ENCODE peak calls at places on chromosomes 13 and 19, in seven cellular contexts. Z, D, M, A, O, R and L are unnamed samples. For H3K27me3, the result is how much of the 10 kb centered on the place peaks cover.

GRCh38 chr19:18013621-18014111 is 5.7 kb downstream of the ARRDC2 start:
- DNase-seq in Z (no peak), D (no peak), M (no peak), A (peak), O (no peak), R (no peak), L (no peak)

GRCh38 chr13:45215392-45216077 is 14.7 kb upstream of the KCTD4 start:
- DNase-seq in Z (no peak), D (no peak), M (no peak), A (no peak), O (no peak), R (no peak), L (no peak)

GRCh38 chr19:17213334-17213733 is 1.8 kb upstream of the USE1 start:
- DNase-seq in Z (no peak), D (no peak), M (no peak), A (peak), O (no peak), R (no peak), L (no peak)

GRCh38 chr19:33297401-33298145 is 4.8 kb downstream of the CEBPA start:
- DNase-seq in Z (peak), D (no peak), M (no peak), A (no peak), O (no peak), R (no peak), L (peak)

GRCh38 chr13:46288570-46289259 is 77.0 kb downstream of the LRRC63 start:
- DNase-seq in Z (no peak), D (peak), M (no peak), A (no peak), O (no peak), R (peak), L (no peak)

GRCh38 chr13:51251480-51251879 is 29.3 kb downstream of the FAM124A start:
- DNase-seq in Z (no peak), D (no peak), M (no peak), A (no peak), O (no peak), R (no peak), L (no peak)

GRCh38 chr19:55372316-55373081 is 2.2 kb upstream of the IL11 start:
- DNase-seq in Z (no peak), D (peak), M (no peak), A (no peak), O (peak), R (no peak), L (no peak)

GRCh38 chr13:75635621-75636338 is at the start of gene LMO7:
- DNase-seq in Z (no peak), D (peak), M (peak), A (peak), O (peak), R (no peak), L (no peak)

GRCh38 chr19:39677931-39678889 is 22.5 kb downstream of the LGALS16 start:
- DNase-seq in Z (no peak), D (no peak), M (no peak), A (no peak), O (peak), R (peak), L (no peak)

GRCh38 chr13:112877066-112877465 is 91.9 kb upstream of the MCF2L start:
- DNase-seq in Z (no peak), D (no peak), M (no peak), A (no peak), O (no peak), R (no peak), L (no peak)

GRCh38 chr19:6232567-6232966 is 47.2 kb downstream of the MLLT1 start:
- DNase-seq in Z (peak), D (peak), M (no peak), A (no peak), O (no peak), R (peak), L (no peak)

GRCh38 chr19:12938536-12939291 is at the start of gene CALR:
- DNase-seq in Z (no peak), D (no peak), M (peak), A (peak), O (no peak), R (no peak), L (no peak)

GRCh38 chr19:18479964-18480723 is 41.7 kb downstream of the ELL start:
- DNase-seq in Z (peak), D (peak), M (peak), A (peak), O (no peak), R (no peak), L (no peak)

GRCh38 chr13:110835721-110836599 is 78.9 kb downstream of the ANKRD10 start:
- DNase-seq in Z (no peak), D (no peak), M (no peak), A (no peak), O (no peak), R (peak), L (no peak)

GRCh38 chr19:413756-414420 is 4.9 kb upstream of the C2CD4C start:
- DNase-seq in Z (no peak), D (no peak), M (no peak), A (no peak), O (no peak), R (no peak), L (no peak)

GRCh38 chr13:21330126-21330861 is 128.8 kb downstream of the ZDHHC20 start:
- DNase-seq in Z (no peak), D (no peak), M (no peak), A (no peak), O (no peak), R (peak), L (no peak)
- H3K27me3 ChIP-seq in Z (under half), D (under half), M (under half), A (under half), O (under half), R (under half), L (under half)

GRCh38 chr19:35268546-35269424 is at the start of gene USF2:
- DNase-seq in Z (peak), D (peak), M (peak), A (peak), O (peak), R (no peak), L (peak)

GRCh38 chr19:35269425-35270117 is 809 bp downstream of the USF2 start:
- DNase-seq in Z (peak), D (peak), M (peak), A (peak), O (peak), R (peak), L (peak)

GRCh38 chr19:35272122-35272715 is 3.5 kb downstream of the USF2 start:
- DNase-seq in Z (no peak), D (no peak), M (no peak), A (no peak), O (no peak), R (no peak), L (no peak)

GRCh38 chr19:35271546-35271945 is 2.8 kb downstream of the USF2 start:
- DNase-seq in Z (no peak), D (no peak), M (no peak), A (no peak), O (no peak), R (no peak), L (no peak)

DNA sequence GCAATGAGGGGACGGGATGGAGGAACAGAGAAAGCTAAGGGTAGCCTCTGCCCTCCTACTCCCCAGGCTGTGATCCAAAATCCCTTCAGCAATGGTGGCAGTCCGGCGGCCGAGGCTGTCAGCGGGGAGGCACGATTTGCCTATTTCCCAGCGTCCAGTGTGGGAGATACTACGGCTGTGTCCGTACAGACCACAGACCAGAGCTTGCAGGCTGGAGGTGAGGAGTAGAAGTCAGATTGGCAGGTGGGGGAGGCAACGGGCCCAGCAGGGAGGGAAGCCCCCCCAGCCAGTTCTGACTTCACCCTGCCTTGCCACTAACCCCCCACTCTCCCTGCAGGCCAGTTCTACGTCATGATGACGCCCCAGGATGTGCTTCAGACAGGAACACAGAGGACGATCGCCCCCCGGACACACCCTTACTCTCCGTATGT is 1.6 kb downstream of the USF2 start:
- DNase-seq in Z (no peak), D (no peak), M (no peak), A (no peak), O (no peak), R (no peak), L (no peak)
- H3K4me3 ChIP-seq in Z (no peak), D (peak), M (no peak), A (no peak), O (no peak), R (no peak), L (peak)

GRCh38 chr19:56660381-56661105 is 11.0 kb downstream of the ZNF835 start:
- DNase-seq in Z (peak), D (no peak), M (no peak), A (no peak), O (no peak), R (no peak), L (peak)
- TF ChIP-seq CTCF in Z (no peak), D (no peak), M (peak), A (no peak), O (peak), R (no peak), L (peak)

DNA sequence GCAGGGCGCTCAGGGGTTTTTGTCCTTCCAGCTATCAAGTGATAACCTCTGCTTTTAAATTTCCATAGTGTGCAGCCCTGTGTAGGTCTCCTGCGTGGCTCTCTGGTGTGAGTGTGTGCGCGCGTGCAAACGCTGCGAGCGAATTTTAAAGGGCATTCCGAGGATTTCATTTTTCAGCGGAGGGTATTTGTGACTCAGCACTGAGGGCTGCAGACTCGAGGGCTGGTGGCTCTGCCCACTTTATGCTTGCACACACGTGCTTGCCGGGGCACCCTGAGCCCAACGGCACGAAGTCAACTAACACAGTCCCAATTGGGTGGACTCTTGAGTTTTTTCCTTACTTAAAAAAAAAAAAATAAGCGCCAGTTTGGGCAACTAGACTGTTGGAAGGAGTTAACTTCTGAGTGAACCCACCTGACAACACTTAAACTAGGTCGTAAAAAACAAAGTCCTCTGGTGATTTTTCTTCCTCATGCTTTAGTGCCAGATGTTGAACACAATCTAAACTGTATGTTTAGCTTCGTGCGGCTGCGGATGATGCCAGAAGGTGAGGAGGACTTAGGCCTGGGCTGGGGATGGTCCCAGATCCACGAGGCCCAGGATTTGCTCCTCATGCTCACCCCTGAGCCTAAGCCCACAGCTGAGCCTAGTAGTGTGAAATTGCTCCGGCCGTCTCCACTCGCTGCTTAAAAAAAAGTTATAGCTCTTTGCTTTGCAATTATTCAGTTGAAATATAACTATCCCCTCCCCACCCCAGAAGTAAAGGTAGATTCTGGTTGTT is 2.1 kb downstream of the FGF9 start:
- DNase-seq in Z (no peak), D (no peak), M (no peak), A (no peak), O (no peak), R (no peak), L (no peak)
- H3K27me3 ChIP-seq in Z (under half), D (half or more), M (half or more), A (under half), O (half or more), R (under half), L (under half)

DNA sequence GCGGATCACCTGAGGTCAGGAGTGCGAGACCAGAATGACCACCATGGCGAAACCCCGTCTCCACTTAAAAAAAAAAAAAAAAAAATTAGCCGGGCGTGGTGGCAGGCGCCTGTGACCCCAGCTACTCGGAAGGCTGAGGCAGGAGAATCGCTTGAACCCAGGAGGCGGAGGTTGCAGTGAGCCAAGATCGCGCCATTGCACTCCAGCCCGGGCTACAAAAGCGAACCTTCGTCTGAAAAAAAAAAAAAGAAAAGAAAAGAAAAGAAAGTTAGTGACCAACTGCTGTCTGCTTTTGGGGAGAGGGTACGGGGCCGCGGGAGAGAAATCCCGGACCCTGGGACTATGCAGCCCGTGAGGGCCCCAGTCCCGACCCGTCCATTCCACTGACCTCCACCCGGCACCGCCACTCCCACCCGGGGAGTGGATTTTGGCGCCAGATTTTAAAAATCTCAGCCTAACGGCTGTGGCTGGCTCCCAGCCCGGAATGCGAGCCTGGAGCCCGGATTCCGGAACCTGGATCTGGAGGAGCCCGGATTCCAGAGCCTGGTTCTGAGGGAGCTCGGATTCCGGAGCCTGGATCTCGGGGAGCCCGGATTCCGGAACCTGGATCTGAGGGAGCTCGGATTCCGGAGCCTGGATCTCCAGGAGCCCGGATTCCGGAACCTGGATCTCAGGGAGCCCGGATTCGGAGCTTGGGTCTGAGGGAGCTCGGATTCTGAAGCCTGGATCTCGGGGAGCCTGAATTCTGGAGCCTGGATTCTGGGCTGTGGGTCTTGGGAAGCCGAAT is 6.1 kb upstream of the LMNB2 start:
- DNase-seq in Z (peak), D (peak), M (peak), A (peak), O (peak), R (peak), L (peak)
- H3K4me3 ChIP-seq in Z (peak), D (peak), M (no peak), A (peak), O (peak), R (peak), L (peak)

DNA sequence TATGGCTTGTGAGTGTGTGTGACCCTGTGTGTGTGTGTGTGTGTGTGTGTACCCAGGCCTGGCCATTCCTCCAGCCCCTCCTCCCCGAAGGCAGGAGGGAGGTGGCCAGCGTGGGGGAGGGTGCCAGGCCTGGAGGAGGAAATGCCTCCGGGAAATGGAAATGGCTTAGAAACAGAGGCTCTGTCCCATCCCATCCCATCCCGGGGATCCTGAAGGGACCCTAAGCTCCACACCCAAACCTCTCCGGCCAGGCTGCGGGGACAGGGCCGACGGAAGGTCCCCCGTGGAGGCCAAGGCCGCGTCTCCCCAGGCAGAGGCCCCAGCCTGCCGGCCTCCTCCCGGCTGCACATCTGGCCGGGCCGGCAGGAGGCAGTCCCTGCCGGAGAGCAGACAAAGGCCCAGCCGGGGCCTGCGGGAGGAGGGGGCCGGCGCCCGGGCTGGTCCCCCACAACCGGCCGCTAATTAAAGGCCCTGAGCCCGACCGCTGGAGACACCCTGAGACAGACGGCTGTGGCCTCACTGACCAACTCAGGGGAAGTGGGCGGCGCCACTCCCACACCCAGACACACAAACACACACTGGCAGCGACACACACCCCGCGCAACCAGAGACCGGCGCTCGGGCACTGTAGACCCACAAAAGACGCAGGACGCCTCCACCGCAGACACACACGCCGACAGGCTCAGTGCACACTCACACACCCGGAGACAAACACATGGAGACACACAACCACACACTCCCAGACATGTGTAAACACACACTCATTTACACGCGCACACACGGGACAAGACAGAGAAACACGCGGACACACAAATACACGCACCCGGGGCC is 1.1 kb downstream of the ADAMTS10 start:
- DNase-seq in Z (peak), D (peak), M (peak), A (peak), O (no peak), R (no peak), L (peak)
- TF ChIP-seq CTCF in Z (peak), D (no peak), M (peak), A (peak), O (no peak), R (no peak), L (no peak)